ENCODE peak calls at places on chromosomes 13 and 19, in four cellular contexts. One of them, this sample, is unnamed.

GRCh38 chr19:29942404-29943261 is 594 bp downstream of the URI1 start:
- DNase-seq in mesendoderm: peak; percentile 70
- DNase-seq in H1: no peak
- DNase-seq in H9: peak; percentile 59
- DNase-seq in this sample: no peak

GRCh38 chr13:48636550-48636949 is 17.2 kb upstream of the CYSLTR2 start:
- DNase-seq in mesendoderm: no peak
- DNase-seq in H9: no peak
- DNase-seq in H1: no peak
- DNase-seq in this sample: peak; percentile 31

GRCh38 chr19:17579523-17580244 is 24.2 kb downstream of the COLGALT1 start:
- DNase-seq in mesendoderm: peak; percentile 90
- DNase-seq in H1: peak; percentile 87
- DNase-seq in H9: peak; percentile 98
- DNase-seq in this sample: peak; percentile 26

GRCh38 chr19:2984196-2984490 is 6.8 kb downstream of the TLE6 start:
- DNase-seq in mesendoderm: no peak
- DNase-seq in H9: no peak
- DNase-seq in H1: no peak
- DNase-seq in this sample: no peak

GRCh38 chr19:48625891-48626327 is 6.6 kb downstream of the SPHK2 start:
- DNase-seq in H1: no peak
- DNase-seq in mesendoderm: no peak
- DNase-seq in H9: no peak
- DNase-seq in this sample: no peak

GRCh38 chr13:30659980-30660379 is 42.3 kb downstream of the USPL1 start:
- DNase-seq in H1: no peak
- DNase-seq in H9: peak; percentile 78
- DNase-seq in mesendoderm: peak; percentile 82
- DNase-seq in this sample: no peak

GRCh38 chr13:44895584-44895983 is 93.7 kb downstream of the NUFIP1 start:
- DNase-seq in H1: no peak
- DNase-seq in H9: no peak
- DNase-seq in mesendoderm: no peak
- DNase-seq in this sample: no peak

GRCh38 chr13:85970727-85971126 is 171.5 kb upstream of the SLITRK6 start:
- DNase-seq in H1: no peak
- DNase-seq in H9: no peak
- DNase-seq in mesendoderm: no peak
- DNase-seq in this sample: no peak

GRCh38 chr13:67967031-67967430 is 736.9 kb upstream of the PCDH9 start:
- DNase-seq in mesendoderm: peak; percentile 8
- DNase-seq in H9: no peak
- DNase-seq in H1: no peak
- DNase-seq in this sample: no peak

GRCh38 chr19:33458171-33458633 is 63.4 kb downstream of the PEPD start:
- DNase-seq in H9: peak; percentile 15
- DNase-seq in mesendoderm: no peak
- DNase-seq in H1: no peak
- DNase-seq in this sample: no peak

GRCh38 chr19:33458807-33459206 is 62.8 kb downstream of the PEPD start:
- DNase-seq in H1: no peak
- DNase-seq in H9: peak; percentile 14
- DNase-seq in mesendoderm: no peak
- DNase-seq in this sample: no peak

GRCh38 chr19:33459220-33459619 is 62.4 kb downstream of the PEPD start:
- DNase-seq in mesendoderm: no peak
- DNase-seq in H1: no peak
- DNase-seq in H9: peak; percentile 8
- DNase-seq in this sample: no peak

GRCh38 chr19:33456845-33457220 is 64.8 kb downstream of the PEPD start:
- DNase-seq in mesendoderm: no peak
- DNase-seq in H9: no peak
- DNase-seq in H1: no peak
- DNase-seq in this sample: no peak

GRCh38 chr19:33456076-33456844 is 65.3 kb downstream of the PEPD start:
- DNase-seq in H9: no peak
- DNase-seq in H1: no peak
- DNase-seq in mesendoderm: no peak
- DNase-seq in this sample: no peak
- H3K56ac ChIP-seq in H9: no peak overlapping the region
- H3K56ac ChIP-seq in H1: no peak overlapping the region
- H3K56ac ChIP-seq in mesendoderm: no peak overlapping the region
- H3K56ac ChIP-seq in this sample: no peak overlapping the region

GRCh38 chr19:10685210-10685609 is 16.0 kb upstream of the QTRT1 start:
- DNase-seq in H9: no peak
- DNase-seq in mesendoderm: no peak
- DNase-seq in H1: no peak
- DNase-seq in this sample: no peak

GRCh38 chr19:10686661-10687517 is 14.3 kb upstream of the QTRT1 start:
- DNase-seq in H1: no peak
- DNase-seq in mesendoderm: no peak
- DNase-seq in H9: no peak
- DNase-seq in this sample: peak; percentile 28

GRCh38 chr19:10686193-10686592 is 15.0 kb upstream of the QTRT1 start:
- DNase-seq in mesendoderm: no peak
- DNase-seq in H9: no peak
- DNase-seq in H1: no peak
- DNase-seq in this sample: no peak

GRCh38 chr19:10688545-10689280 is 12.5 kb upstream of the QTRT1 start:
- DNase-seq in H9: no peak
- DNase-seq in H1: no peak
- DNase-seq in mesendoderm: no peak
- DNase-seq in this sample: no peak

DNA sequence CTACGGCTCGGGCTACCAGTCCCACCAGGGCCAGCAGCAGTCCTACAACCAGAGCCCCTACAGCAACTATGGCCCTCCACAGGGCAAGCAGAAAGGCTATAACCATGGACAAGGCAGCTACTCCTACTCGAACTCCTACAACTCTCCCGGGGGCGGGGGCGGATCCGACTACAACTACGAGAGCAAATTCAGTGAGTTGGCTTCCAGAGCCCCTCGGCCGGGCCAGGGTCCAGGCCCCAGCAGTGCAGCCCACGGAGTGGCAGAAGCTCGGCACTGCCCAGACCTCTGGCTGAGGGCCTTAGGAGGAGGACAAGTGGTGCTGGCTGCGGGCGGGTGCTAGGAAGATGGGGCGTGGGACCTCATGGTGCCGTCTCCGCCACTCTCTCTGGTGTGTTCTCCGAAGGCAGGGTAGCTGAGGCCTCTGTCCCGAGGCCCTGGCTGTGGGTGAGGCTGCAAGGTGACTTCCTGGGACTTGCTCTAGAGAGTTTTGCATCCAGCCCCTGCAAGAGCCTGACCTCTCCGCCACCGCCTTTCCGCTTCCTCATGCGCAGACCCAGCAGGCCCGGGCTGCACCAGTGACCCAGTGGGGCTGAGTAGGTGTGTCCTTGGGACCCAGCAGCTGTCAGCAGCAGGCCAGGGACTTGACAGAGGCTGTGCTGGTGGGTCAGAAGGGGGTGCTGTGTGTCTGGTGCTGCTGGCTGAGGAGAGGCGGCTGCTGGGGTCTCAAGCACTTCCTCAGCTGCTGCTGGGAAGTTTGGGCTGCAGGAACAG is 13.5 kb upstream of the QTRT1 start:
- DNase-seq in H9: no peak
- DNase-seq in mesendoderm: no peak
- DNase-seq in H1: no peak
- DNase-seq in this sample: no peak
- H2BK120ac ChIP-seq in H9: no peak overlapping the region
- H2BK120ac ChIP-seq in mesendoderm: no peak overlapping the region
- H2BK120ac ChIP-seq in H1: no peak overlapping the region
- H2BK120ac ChIP-seq in this sample: no peak overlapping the region

DNA sequence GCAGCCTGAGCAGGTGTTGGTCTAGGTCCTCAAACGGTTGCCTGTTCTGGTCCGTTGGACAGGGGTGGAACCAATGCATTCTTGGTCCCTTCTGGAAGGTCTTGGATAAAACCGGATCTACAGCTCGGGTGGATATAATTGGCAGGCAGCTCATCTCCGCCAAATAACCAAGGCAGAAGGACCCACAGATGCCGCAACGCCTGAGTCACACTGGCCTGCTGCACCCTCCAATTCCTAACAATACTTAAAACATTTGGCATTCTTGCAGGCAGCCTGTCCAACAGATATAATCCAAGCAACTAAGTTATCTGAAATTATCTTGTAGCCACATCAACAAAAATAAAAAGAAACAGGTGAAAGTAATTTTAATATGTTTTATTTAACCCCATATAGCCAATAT is 59.0 kb upstream of the FGF14 start:
- DNase-seq in H1: no peak
- DNase-seq in mesendoderm: no peak
- DNase-seq in H9: no peak
- DNase-seq in this sample: no peak
- H3K56ac ChIP-seq in H1: no peak overlapping the region
- H3K56ac ChIP-seq in mesendoderm: no peak overlapping the region
- H3K56ac ChIP-seq in H9: no peak overlapping the region
- H3K56ac ChIP-seq in this sample: no peak overlapping the region

GRCh38 chr19:389246-389934 is 19.6 kb downstream of the C2CD4C start:
- DNase-seq in H1: no peak
- DNase-seq in mesendoderm: no peak
- DNase-seq in H9: no peak
- DNase-seq in this sample: no peak
- H2BK120ac ChIP-seq in H1: no peak overlapping the region
- H2BK120ac ChIP-seq in mesendoderm: no peak overlapping the region
- H2BK120ac ChIP-seq in H9: no peak overlapping the region
- H2BK120ac ChIP-seq in this sample: no peak overlapping the region

DNA sequence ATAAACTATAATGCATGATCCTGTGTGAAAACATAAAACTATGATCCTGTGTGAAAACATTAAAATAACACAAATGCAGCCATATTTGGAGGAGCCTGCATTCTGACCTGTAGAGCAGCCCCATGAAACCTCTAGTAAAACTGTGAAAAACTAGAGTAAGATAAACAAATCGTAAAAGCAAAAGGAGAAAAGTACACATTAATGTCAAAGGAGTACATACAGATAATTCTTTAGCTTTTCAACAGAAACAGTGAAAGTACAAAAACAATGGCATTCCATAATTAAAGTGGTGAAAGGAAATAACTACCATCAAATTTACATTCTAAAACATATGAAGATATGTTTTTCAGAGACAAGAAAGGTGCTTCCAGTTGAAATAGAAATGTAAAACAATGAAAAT is 1267.2 kb downstream of the SLITRK1 start:
- DNase-seq in H9: no peak
- DNase-seq in H1: no peak
- DNase-seq in mesendoderm: no peak
- DNase-seq in this sample: no peak
- H3K56ac ChIP-seq in H9: no peak overlapping the region
- H3K56ac ChIP-seq in H1: no peak overlapping the region
- H3K56ac ChIP-seq in mesendoderm: no peak overlapping the region
- H3K56ac ChIP-seq in this sample: no peak overlapping the region

GRCh38 chr13:111493468-111493867 is 173.0 kb downstream of the TEX29 start:
- DNase-seq in H9: no peak
- DNase-seq in mesendoderm: no peak
- DNase-seq in H1: no peak
- DNase-seq in this sample: no peak
- H2BK120ac ChIP-seq in H9: no peak overlapping the region
- H2BK120ac ChIP-seq in mesendoderm: no peak overlapping the region
- H2BK120ac ChIP-seq in H1: no peak overlapping the region
- H2BK120ac ChIP-seq in this sample: no peak overlapping the region

DNA sequence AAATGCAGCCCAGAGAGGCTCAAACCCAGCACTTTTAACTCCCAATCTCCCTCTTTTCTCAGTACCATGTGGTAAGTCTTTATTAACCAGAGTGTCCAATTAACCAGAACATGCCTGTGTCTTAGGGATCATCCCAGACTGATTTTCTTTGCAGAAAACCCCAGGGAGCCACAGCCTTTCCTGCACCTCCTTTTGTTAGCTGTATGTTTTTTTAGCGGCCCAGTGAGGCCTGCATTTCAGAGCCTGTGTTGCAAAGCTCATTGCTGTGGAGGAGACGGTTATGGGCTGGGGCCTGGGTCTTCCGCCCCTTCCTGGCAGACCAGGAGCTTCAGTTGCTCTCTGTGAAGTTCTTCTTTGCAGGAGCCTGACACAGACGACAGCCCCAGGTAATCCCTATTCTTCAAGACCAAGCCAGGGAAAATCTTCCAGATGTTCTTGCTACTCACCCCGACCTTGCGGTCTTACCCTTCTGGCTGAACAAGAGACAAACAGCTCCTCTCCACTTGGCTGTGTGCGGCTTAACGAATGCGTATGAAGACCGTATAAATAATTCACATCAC is 70.7 kb upstream of the TSHZ3 start:
- DNase-seq in H1: no peak
- DNase-seq in H9: peak; percentile 56
- DNase-seq in mesendoderm: no peak
- DNase-seq in this sample: no peak
- H3K56ac ChIP-seq in H1: peak overlapping the region; percentile 66
- H3K56ac ChIP-seq in H9: no peak overlapping the region
- H3K56ac ChIP-seq in mesendoderm: peak overlapping the region; percentile 63
- H3K56ac ChIP-seq in this sample: no peak overlapping the region

GRCh38 chr13:98123176-98123575 is 19.7 kb upstream of the FARP1 start:
- DNase-seq in mesendoderm: no peak
- DNase-seq in H1: no peak
- DNase-seq in H9: no peak
- DNase-seq in this sample: no peak
- H2BK120ac ChIP-seq in mesendoderm: no peak overlapping the region
- H2BK120ac ChIP-seq in H1: no peak overlapping the region
- H2BK120ac ChIP-seq in H9: no peak overlapping the region
- H2BK120ac ChIP-seq in this sample: no peak overlapping the region

GRCh38 chr19:19485161-19485997 is 30.0 kb downstream of the TSSK6 start:
- DNase-seq in H1: no peak
- DNase-seq in mesendoderm: peak; percentile 82
- DNase-seq in H9: no peak
- DNase-seq in this sample: peak; percentile 68

GRCh38 chr19:19487077-19488040 is 28.0 kb downstream of the TSSK6 start:
- DNase-seq in H1: no peak
- DNase-seq in mesendoderm: no peak
- DNase-seq in H9: no peak
- DNase-seq in this sample: no peak

GRCh38 chr19:19485998-19486290 is 29.4 kb downstream of the TSSK6 start:
- DNase-seq in H9: no peak
- DNase-seq in mesendoderm: no peak
- DNase-seq in H1: no peak
- DNase-seq in this sample: no peak

GRCh38 chr19:19488041-19488874 is 27.1 kb downstream of the TSSK6 start:
- DNase-seq in mesendoderm: peak; percentile 63
- DNase-seq in H1: no peak
- DNase-seq in H9: no peak
- DNase-seq in this sample: no peak

DNA sequence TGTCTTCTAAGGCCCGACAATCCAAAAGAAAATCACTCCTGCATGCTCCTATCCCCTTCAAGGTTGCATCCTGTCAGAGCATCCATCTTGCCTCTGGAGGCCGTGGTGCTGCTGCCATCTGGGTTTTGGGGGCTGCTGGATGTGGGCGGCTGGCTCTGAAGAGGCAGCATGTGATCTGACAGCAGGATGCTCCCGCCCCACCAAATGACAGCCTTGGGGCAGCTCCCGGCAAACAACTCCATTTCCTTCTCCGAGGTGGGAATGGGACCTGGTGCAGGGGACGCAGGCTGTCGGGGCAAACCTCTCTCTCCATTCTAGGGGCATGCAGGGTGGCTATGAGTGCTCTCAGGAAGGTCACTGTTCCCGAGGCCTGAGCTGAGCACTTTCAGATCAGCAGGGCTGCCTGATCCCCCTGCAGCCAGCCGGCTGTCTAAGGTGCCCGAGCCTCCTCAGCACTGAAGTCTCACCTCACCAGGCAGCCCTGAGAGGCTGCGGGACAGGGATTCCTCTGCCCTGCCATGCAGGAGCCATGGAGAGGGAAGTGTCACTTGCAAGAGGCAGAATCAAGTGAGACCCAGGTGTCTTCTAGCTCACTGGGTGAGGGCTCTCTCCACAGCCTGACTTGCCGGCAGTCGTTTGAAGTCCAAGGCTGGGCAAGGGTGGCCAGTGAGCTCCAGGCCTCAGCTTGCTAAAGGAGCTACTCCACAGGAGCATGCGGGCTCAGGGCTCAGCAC is 28.8 kb downstream of the TSSK6 start:
- DNase-seq in H9: no peak
- DNase-seq in mesendoderm: no peak
- DNase-seq in H1: no peak
- DNase-seq in this sample: no peak
- H3K56ac ChIP-seq in H9: no peak overlapping the region
- H3K56ac ChIP-seq in mesendoderm: peak overlapping the region; percentile 25
- H3K56ac ChIP-seq in H1: no peak overlapping the region
- H3K56ac ChIP-seq in this sample: no peak overlapping the region

This sample was measured in IMR-90.